ENCODE peak calls at places on chromosomes 4 and X, in seven cellular contexts. Z, O, I, F, Q, U and X are unnamed samples.

GRCh38 chr4:104169437-104169836 is 325.3 kb downstream of the CXXC4 start:
- DNase-seq in U (no peak), F (no peak), Q (no peak), I (no peak), Z (no peak), O (no peak), X (no peak)

GRCh38 chrX:134377537-134377936 is 82.4 kb upstream of the HPRT1 start:
- DNase-seq in I (no peak), Z (no peak), F (no peak), Q (peak; percentile 33), O (peak; percentile 22), U (peak; percentile 61), X (no peak)

GRCh38 chr4:3332498-3332897 is 39.7 kb downstream of the RGS12 start:
- DNase-seq in Q (no peak), F (no peak), U (no peak), O (no peak), Z (no peak), I (no peak), X (no peak)

GRCh38 chr4:65383589-65384305 is 286.5 kb downstream of the EPHA5 start:
- DNase-seq in F (peak; percentile 2), U (peak; percentile 31), Q (no peak), Z (no peak), I (no peak), O (no peak), X (no peak)

GRCh38 chr4:144313370-144313769 is 172.9 kb upstream of the GYPA start:
- DNase-seq in O (no peak), I (no peak), Q (no peak), F (no peak), Z (no peak), U (peak; percentile 19), X (no peak)

GRCh38 chr4:153042757-153043156 is 106.6 kb downstream of the FHDC1 start:
- DNase-seq in F (no peak), Q (no peak), U (no peak), O (no peak), Z (no peak), I (no peak), X (no peak)

GRCh38 chr4:153962311-153963039 is 173.6 kb upstream of the SFRP2 start:
- DNase-seq in F (no peak), O (no peak), Z (no peak), Q (no peak), I (no peak), U (no peak), X (no peak)

GRCh38 chr4:110292994-110293744 is 94.8 kb upstream of the ELOVL6 start:
- DNase-seq in O (no peak), Z (no peak), I (no peak), F (no peak), U (peak; percentile 13), Q (no peak), X (no peak)

GRCh38 chr4:1872918-1873269 is 1.7 kb downstream of the NSD2 start:
- DNase-seq in O (no peak), U (peak; percentile 34), F (no peak), I (no peak), Q (no peak), Z (peak; percentile 62), X (no peak)

GRCh38 chr4:124276461-124276860 is 436.1 kb downstream of the ANKRD50 start:
- DNase-seq in U (no peak), O (no peak), Q (no peak), I (no peak), Z (no peak), F (no peak), X (no peak)

GRCh38 chr4:117831060-117831683 is 203.1 kb upstream of the NDST3 start:
- DNase-seq in U (no peak), F (no peak), O (no peak), Z (no peak), Q (no peak), I (no peak), X (no peak)

GRCh38 chr4:118279328-118279727 is 73.5 kb downstream of the PRSS12 start:
- DNase-seq in Q (no peak), F (no peak), I (no peak), U (no peak), Z (no peak), O (no peak), X (no peak)

GRCh38 chr4:142909908-142910307 is 63.8 kb upstream of the INPP4B start:
- DNase-seq in I (no peak), F (no peak), O (no peak), Z (no peak), Q (no peak), U (no peak), X (no peak)

GRCh38 chrX:24148535-24149345 is 789 bp upstream of the ZFX start:
- DNase-seq in F (no peak), O (peak; percentile 50), I (no peak), Q (no peak), Z (no peak), U (no peak), X (no peak)

GRCh38 chrX:68440438-68440837 is 7.1 kb upstream of the OPHN1 start:
- DNase-seq in Z (no peak), O (no peak), I (no peak), F (no peak), Q (no peak), U (no peak), X (no peak)

GRCh38 chr4:103091601-103092223 is 7.9 kb downstream of the BDH2 start:
- DNase-seq in F (no peak), O (peak; percentile 25), U (peak; percentile 67), Z (peak; percentile 46), I (no peak), Q (peak; percentile 42), X (no peak)

GRCh38 chr4:10579700-10580099 is 104.9 kb downstream of the CLNK start:
- DNase-seq in Z (no peak), U (no peak), I (no peak), O (no peak), Q (no peak), F (no peak), X (no peak)

GRCh38 chr4:139767168-139767567 is 101.5 kb downstream of the MGST2 start:
- DNase-seq in Z (no peak), O (no peak), I (no peak), F (no peak), Q (no peak), U (no peak), X (no peak)

GRCh38 chr4:101835121-101835904 is 44.8 kb downstream of the BANK1 start:
- DNase-seq in F (no peak), I (no peak), U (peak; percentile 79), O (no peak), Q (no peak), Z (no peak), X (no peak)

GRCh38 chrX:150527108-150527507 is 41.3 kb upstream of the MTM1 start:
- DNase-seq in U (no peak), O (no peak), Z (no peak), Q (no peak), F (no peak), I (no peak), X (no peak)

GRCh38 chr4:102219143-102219542 is 126.1 kb downstream of the SLC39A8 start:
- DNase-seq in Z (no peak), U (no peak), F (no peak), O (no peak), Q (no peak), I (no peak), X (no peak)

GRCh38 chr4:119872344-119873031 is 194.2 kb downstream of the MAD2L1 start:
- DNase-seq in Z (no peak), I (no peak), Q (no peak), U (no peak), F (no peak), O (no peak), X (no peak)

GRCh38 chr4:108484187-108484586 is 136.2 kb upstream of the RPL34 start:
- DNase-seq in Z (no peak), O (no peak), Q (no peak), F (no peak), U (no peak), I (no peak), X (no peak)

GRCh38 chrX:119410027-119410819 is 11.1 kb downstream of the SLC25A43 start:
- DNase-seq in I (peak; percentile 65), F (no peak), U (peak; percentile 87), O (no peak), Z (no peak), Q (peak; percentile 87), X (no peak)

GRCh38 chr4:89258506-89258905 is 49.1 kb downstream of the GPRIN3 start:
- DNase-seq in I (no peak), Q (no peak), F (no peak), Z (no peak), O (no peak), U (no peak), X (no peak)

GRCh38 chr4:19455196-19455595 is 796.5 kb upstream of the SLIT2 start:
- DNase-seq in Z (no peak), U (no peak), F (no peak), I (no peak), O (no peak), Q (no peak), X (no peak)

GRCh38 chr4:75555294-75556164 is at the start of gene ODAPH:
- DNase-seq in O (peak; percentile 60), I (no peak), U (peak; percentile 63), F (no peak), Q (no peak), Z (peak; percentile 53), X (no peak)
- TF ChIP-seq CTCF in O (peak; percentile 0), I (no peak), U (no peak), F (peak; percentile 13), Q (no peak), Z (no peak), X (no peak)

DNA sequence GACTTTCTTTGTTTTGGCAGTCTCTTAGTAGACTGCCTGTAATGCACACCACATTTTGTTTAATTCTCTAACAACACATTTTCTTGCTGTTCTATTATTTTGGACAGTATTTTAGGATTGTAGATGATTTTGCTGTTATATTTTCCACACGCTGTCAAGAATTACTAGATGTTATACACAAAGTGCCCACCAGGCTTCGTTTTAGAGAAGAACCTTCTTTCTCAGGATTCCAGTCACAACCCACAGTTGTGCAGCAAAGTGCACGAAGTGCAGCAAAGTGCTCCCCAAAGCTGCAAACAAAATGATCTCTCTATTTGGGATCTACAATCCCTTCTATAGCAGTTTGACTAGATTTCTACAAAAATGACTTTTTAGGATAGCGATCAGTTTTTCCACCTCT is 2.4 kb downstream of the ZNF141 start:
- DNase-seq in F (no peak), Z (no peak), O (no peak), I (no peak), U (no peak), Q (no peak), X (no peak)
- TF ChIP-seq CTCF in F (no peak), Z (no peak), O (no peak), I (no peak), U (no peak), Q (no peak), X (no peak)

GRCh38 chr4:165864228-165864627 is 8.8 kb upstream of the TLL1 start:
- DNase-seq in I (no peak), F (no peak), Z (no peak), Q (no peak), U (peak; percentile 39), O (no peak), X (no peak)
- TF ChIP-seq CTCF in I (no peak), F (peak; percentile 47), Z (no peak), Q (no peak), U (peak; percentile 22), O (no peak), X (no peak)

DNA sequence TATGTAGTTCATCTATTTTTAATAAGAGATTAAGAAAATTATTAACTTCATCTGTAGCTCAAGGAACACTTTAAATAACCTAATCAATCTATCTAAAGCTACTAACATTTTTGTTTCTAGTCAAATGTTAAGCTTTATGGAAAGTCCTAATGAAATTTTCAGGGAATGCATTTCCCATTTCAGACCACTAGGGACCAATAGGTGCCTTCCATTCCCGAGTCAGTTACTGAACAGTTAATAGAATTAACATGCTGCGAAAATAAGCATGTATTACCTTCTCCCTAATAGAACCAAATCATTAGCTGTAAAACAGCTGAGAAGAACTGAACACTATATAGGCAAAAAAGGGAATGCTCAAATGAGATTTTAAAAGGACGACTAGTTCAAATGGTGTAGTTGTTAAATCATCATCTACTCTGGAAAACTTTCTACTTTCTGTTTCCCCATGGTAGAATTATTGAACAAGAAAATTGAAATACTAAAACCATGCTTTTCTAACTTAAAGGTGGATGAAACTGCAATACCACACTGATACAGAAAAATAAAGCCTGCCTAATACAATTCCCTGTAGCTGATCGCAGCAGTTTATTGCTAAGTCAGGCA is 22.5 kb downstream of the STX18 start:
- DNase-seq in Q (no peak), O (no peak), U (peak; percentile 48), F (no peak), Z (no peak), I (no peak), X (no peak)
- TF ChIP-seq CTCF in Q (peak; percentile 69), O (peak; percentile 51), U (peak; percentile 59), F (peak; percentile 67), Z (no peak), I (peak; percentile 34), X (no peak)